ENCODE peak calls at places on chromosome X, in seven cellular contexts. P, J, D, E, B, M and T are unnamed samples.
A peak's percentile ranks its signal among the peaks of the same experiment; 100 is the strongest.

GRCh38 chrX:154539077-154539476 is 7.6 kb downstream of the G6PD start:
- DNase-seq in P (no peak), J (no peak), D (no peak), E (peak; percentile 57), B (no peak), M (no peak), T (no peak)

GRCh38 chrX:56790778-56791177 is 61.7 kb downstream of the NBDY start:
- DNase-seq in P (no peak), J (no peak), D (no peak), E (no peak), B (no peak), M (no peak), T (no peak)

GRCh38 chrX:18643853-18644252 is 28.1 kb downstream of the RS1 start:
- DNase-seq in P (no peak), J (no peak), D (no peak), E (no peak), B (no peak), M (peak; percentile 51), T (no peak)

GRCh38 chrX:56397636-56398035 is 165.5 kb downstream of the KLF8 start:
- DNase-seq in P (no peak), J (no peak), D (no peak), E (no peak), B (no peak), M (no peak), T (no peak)

GRCh38 chrX:63350979-63351616 is at the start of gene SPIN4:
- DNase-seq in P (peak; percentile 54), J (peak; percentile 82), D (peak; percentile 78), E (peak; percentile 88), B (peak; percentile 39), M (peak; percentile 73), T (no peak)

GRCh38 chrX:40154229-40154852 is 56.6 kb upstream of the BCOR start:
- DNase-seq in P (no peak), J (peak; percentile 46), D (peak; percentile 45), E (peak; percentile 75), B (no peak), M (peak; percentile 82), T (no peak)

GRCh38 chrX:41870719-41871151 is 52.6 kb downstream of the CASK start:
- DNase-seq in P (no peak), J (no peak), D (no peak), E (no peak), B (no peak), M (peak; percentile 63), T (no peak)

GRCh38 chrX:111083101-111083500 is 12.9 kb upstream of the PAK3 start:
- DNase-seq in P (no peak), J (no peak), D (no peak), E (no peak), B (no peak), M (no peak), T (no peak)

GRCh38 chrX:22300130-22300529 is 27.4 kb downstream of the CBLL2 start:
- DNase-seq in P (peak; percentile 45), J (no peak), D (no peak), E (peak; percentile 19), B (no peak), M (no peak), T (no peak)

GRCh38 chrX:155632424-155633100 is 19.8 kb upstream of the TMLHE start:
- DNase-seq in P (no peak), J (no peak), D (no peak), E (no peak), B (peak; percentile 3), M (no peak), T (no peak)

GRCh38 chrX:31099536-31100090 is 27.8 kb upstream of the FTHL17 start:
- DNase-seq in P (no peak), J (no peak), D (no peak), E (no peak), B (peak; percentile 77), M (no peak), T (no peak)

GRCh38 chrX:40653535-40653934 is 6.2 kb upstream of the CXorf38 start:
- DNase-seq in P (no peak), J (no peak), D (no peak), E (no peak), B (no peak), M (no peak), T (no peak)

GRCh38 chrX:49041683-49042529 is 1.3 kb downstream of the TFE3 start:
- DNase-seq in P (no peak), J (no peak), D (no peak), E (peak; percentile 29), B (no peak), M (no peak), T (no peak)

GRCh38 chrX:136468391-136469103 is 19.2 kb upstream of the BRS3 start:
- DNase-seq in P (no peak), J (no peak), D (no peak), E (no peak), B (no peak), M (no peak), T (no peak)

GRCh38 chrX:148047216-148047615 is 66.1 kb downstream of the FMR1NB start:
- DNase-seq in P (no peak), J (no peak), D (no peak), E (no peak), B (no peak), M (no peak), T (no peak)

GRCh38 chrX:129115935-129116334 is 407.4 kb downstream of the SMARCA1 start:
- DNase-seq in P (no peak), J (no peak), D (no peak), E (no peak), B (no peak), M (peak; percentile 35), T (no peak)

GRCh38 chrX:116801943-116802342 is 339.2 kb upstream of the CT83 start:
- DNase-seq in P (no peak), J (no peak), D (no peak), E (no peak), B (no peak), M (no peak), T (no peak)

GRCh38 chrX:136272325-136272724 is 21.1 kb upstream of the MAP7D3 start:
- DNase-seq in P (peak; percentile 7), J (no peak), D (no peak), E (no peak), B (no peak), M (no peak), T (no peak)

GRCh38 chrX:119479845-119480244 is 11.6 kb downstream of the SLC25A5 start:
- DNase-seq in P (no peak), J (no peak), D (no peak), E (no peak), B (no peak), M (no peak), T (no peak)

GRCh38 chrX:119477812-119478232 is 9.6 kb downstream of the SLC25A5 start:
- DNase-seq in P (no peak), J (no peak), D (peak; percentile 33), E (no peak), B (no peak), M (peak; percentile 85), T (no peak)

GRCh38 chrX:119478504-119478903 is 10.3 kb downstream of the SLC25A5 start:
- DNase-seq in P (no peak), J (no peak), D (no peak), E (no peak), B (no peak), M (no peak), T (no peak)

GRCh38 chrX:119474615-119475388 is 6.6 kb downstream of the SLC25A5 start:
- DNase-seq in P (no peak), J (no peak), D (no peak), E (no peak), B (no peak), M (no peak), T (no peak)

DNA sequence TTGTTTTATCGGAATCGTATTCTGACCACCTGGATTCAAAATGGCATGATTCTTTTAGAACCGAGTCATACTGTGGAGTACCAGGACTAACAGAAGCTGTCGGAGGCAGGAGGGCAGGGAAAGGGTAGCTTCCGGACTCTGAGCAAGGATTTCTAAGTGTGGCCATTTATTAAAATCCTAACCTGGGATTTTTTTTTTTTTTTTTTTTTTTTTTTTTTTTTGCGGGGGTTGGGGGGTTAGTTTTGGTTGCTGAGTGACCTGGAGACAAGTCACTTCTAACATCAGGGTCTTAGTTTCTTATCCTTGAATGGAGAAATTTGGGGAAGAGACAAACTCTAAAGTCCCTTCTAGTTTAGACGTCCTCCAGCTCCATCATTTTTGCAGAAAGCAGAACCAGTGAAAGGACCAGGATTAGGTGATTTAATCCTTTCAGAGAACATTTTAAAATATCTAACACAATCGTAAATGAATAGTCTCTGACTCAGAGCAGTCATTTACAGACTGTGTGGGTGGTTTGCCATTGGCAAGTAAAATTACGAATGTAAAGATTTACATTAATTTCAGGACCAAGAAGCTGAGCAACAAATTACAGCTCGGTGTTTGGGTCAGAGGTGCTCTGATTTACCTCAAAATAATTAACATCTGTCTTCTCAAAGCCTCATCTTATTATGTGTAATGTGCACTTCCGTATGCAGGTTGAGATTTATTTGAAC is 7.3 kb downstream of the SLC25A5 start:
- DNase-seq in P (no peak), J (no peak), D (no peak), E (no peak), B (no peak), M (no peak), T (no peak)
- TF ChIP-seq SIN3A in P (no peak), J (no peak), D (no peak), E (no peak), B (no peak), M (no peak), T (no peak)

DNA sequence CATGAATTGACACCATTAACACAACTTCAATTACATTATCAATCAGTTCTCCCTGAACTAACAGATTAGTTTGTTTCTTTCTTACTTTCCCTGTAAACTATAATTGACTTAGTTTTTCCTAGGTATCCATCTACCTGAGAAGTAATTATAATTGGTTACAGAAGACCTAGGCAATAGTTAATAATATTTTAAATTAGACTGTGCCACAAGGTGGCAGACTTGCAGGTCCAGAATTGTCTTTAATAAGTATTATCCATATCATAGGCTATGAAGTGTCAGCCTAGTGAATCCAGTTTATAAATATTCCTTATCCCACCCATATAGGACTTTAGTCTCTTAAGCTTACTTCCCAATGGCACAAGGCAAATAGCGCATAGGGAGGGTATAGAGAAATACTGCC is 48.9 kb upstream of the FAM47B start:
- DNase-seq in P (no peak), J (no peak), D (no peak), E (no peak), B (no peak), M (no peak), T (no peak)
- TF ChIP-seq CTCF in P (no peak), J (no peak), D (no peak), E (peak; percentile 63), B (no peak), M (no peak), T (peak; percentile 10)

GRCh38 chrX:6735235-6735634 is 200.3 kb upstream of the VCX3A start:
- DNase-seq in P (no peak), J (no peak), D (no peak), E (no peak), B (no peak), M (no peak), T (no peak)

GRCh38 chrX:6738518-6739470 is 203.9 kb upstream of the VCX3A start:
- DNase-seq in P (no peak), J (no peak), D (no peak), E (no peak), B (peak; percentile 93), M (no peak), T (no peak)
- H3K4me3 ChIP-seq in P (no peak overlapping the region), J (no peak overlapping the region), D (no peak overlapping the region), E (no peak overlapping the region), B (no peak overlapping the region), M (no peak overlapping the region), T (no peak overlapping the region)

DNA sequence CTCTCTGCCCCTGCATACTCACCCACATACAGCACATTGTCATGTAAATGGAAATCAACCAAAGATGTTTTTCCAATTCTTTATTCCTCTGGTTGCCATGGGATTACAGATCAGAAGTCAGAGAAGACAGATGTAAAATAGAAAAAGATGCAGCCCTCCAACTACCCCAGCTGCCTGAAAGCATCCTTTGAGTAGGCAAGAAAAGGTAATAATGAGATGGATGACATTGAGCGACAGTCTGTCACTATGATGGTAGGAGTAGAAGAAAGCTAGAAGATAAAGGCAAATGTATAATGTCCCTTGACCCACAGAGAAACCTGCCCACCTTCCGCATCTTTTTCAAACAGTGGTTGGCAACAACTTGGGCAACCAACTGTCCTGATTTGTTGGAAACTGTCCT is 92.6 kb upstream of the TSPAN7 start:
- DNase-seq in P (no peak), J (no peak), D (no peak), E (no peak), B (no peak), M (no peak), T (no peak)
- TF ChIP-seq SIN3A in P (no peak), J (no peak), D (no peak), E (no peak), B (no peak), M (no peak), T (no peak)